ENCODE peak calls at places on chromosomes 16 and 17, in six cellular contexts. T is hypothalamus; Z is sciatic nerve; X is central memory CD4-positive, alpha-beta T cell; P is GM03348; I is stimulated activated CD8-positive, alpha-beta memory T cell treated with anti-CD3 and anti-CD28 coated beads, Interleukin-2, amount 100 ng/mL, for 1 hour. N is an unnamed sample.
A peak's percentile ranks its signal among the peaks of the same experiment; 100 is the strongest.

GRCh38 chr16:69567031-69567680 is 1.4 kb downstream of the NFAT5 start:
- DNase-seq in Z (no peak), I (no peak), X (peak; percentile 8), T (no peak), P (no peak), N (no peak)

GRCh38 chr17:50924800-50925199 is 58.6 kb upstream of the TOB1 start:
- DNase-seq in Z (no peak), X (no peak), I (no peak), P (no peak), T (no peak), N (no peak)

GRCh38 chr17:32110596-32110995 is 31.7 kb upstream of the RHOT1 start:
- DNase-seq in P (no peak), I (no peak), X (no peak), T (no peak), Z (no peak), N (no peak)

GRCh38 chr16:87757841-87758426 is 7.9 kb downstream of the KLHDC4 start:
- DNase-seq in Z (no peak), T (no peak), X (no peak), P (no peak), I (no peak), N (peak; percentile 60)

GRCh38 chr17:79053251-79053925 is 21.2 kb upstream of the ENGASE start:
- DNase-seq in Z (no peak), I (no peak), X (no peak), T (no peak), P (no peak), N (peak; percentile 62)

GRCh38 chr17:79852748-79853147 is 13.5 kb upstream of the CBX4 start:
- DNase-seq in I (no peak), Z (no peak), T (no peak), X (no peak), P (no peak), N (no peak)

GRCh38 chr17:19650826-19651225 is 2.3 kb downstream of the ALDH3A2 start:
- DNase-seq in P (no peak), I (no peak), Z (no peak), X (no peak), T (no peak), N (no peak)

GRCh38 chr16:26133401-26133800 is 441.6 kb downstream of the HS3ST4 start:
- DNase-seq in T (no peak), I (no peak), P (no peak), Z (no peak), X (no peak), N (no peak)

GRCh38 chr17:49645654-49646053 is 32.2 kb downstream of the SPOP start:
- DNase-seq in T (no peak), P (no peak), Z (no peak), I (no peak), X (no peak), N (no peak)

GRCh38 chr17:29570521-29570920 is 2.0 kb downstream of the TP53I13 start:
- DNase-seq in T (no peak), I (no peak), Z (peak; percentile 56), P (no peak), X (no peak), N (no peak)

GRCh38 chr16:17964196-17964595 is 372.3 kb downstream of the NPIPA8 start:
- DNase-seq in X (no peak), I (no peak), P (no peak), Z (no peak), T (no peak), N (no peak)

GRCh38 chr17:19291646-19292376 is 54.6 kb downstream of the EPN2 start:
- DNase-seq in P (no peak), T (no peak), Z (no peak), X (no peak), I (no peak), N (no peak)

GRCh38 chr17:44906010-44906646 is 6.9 kb upstream of the EFTUD2 start:
- DNase-seq in T (no peak), X (no peak), P (peak; percentile 89), I (no peak), Z (no peak), N (peak; percentile 91)

GRCh38 chr17:80474231-80474932 is 2.0 kb downstream of the NPTX1 start:
- DNase-seq in X (no peak), I (no peak), T (no peak), Z (no peak), P (peak; percentile 67), N (peak; percentile 71)

GRCh38 chr17:35218901-35219300 is 24.0 kb upstream of the SLFN5 start:
- DNase-seq in Z (no peak), X (no peak), I (no peak), T (no peak), P (no peak), N (no peak)

GRCh38 chr16:49937886-49938285 is 82.0 kb upstream of the ZNF423 start:
- DNase-seq in X (no peak), I (no peak), T (no peak), P (no peak), Z (no peak), N (no peak)

GRCh38 chr17:4204676-4205075 is 59.1 kb downstream of the ANKFY1 start:
- DNase-seq in Z (peak; percentile 69), X (no peak), P (peak; percentile 88), T (no peak), I (no peak), N (peak; percentile 86)

GRCh38 chr16:85819245-85819644 is 19.8 kb downstream of the COX4I1 start:
- DNase-seq in T (no peak), X (peak; percentile 70), P (peak; percentile 87), I (peak; percentile 70), Z (peak; percentile 91), N (peak; percentile 83)

GRCh38 chr16:12551946-12552345 is 251.7 kb downstream of the CPPED1 start:
- DNase-seq in T (no peak), Z (no peak), I (no peak), X (no peak), P (no peak), N (no peak)

GRCh38 chr16:78629173-78629572 is 529.7 kb downstream of the WWOX start:
- DNase-seq in Z (no peak), I (no peak), P (no peak), T (no peak), X (no peak), N (peak; percentile 1)

GRCh38 chr17:50053654-50053960 is 2.3 kb upstream of the ITGA3 start:
- DNase-seq in P (no peak), I (no peak), T (no peak), X (no peak), Z (no peak), N (no peak)

GRCh38 chr16:29844575-29845331 is 18.3 kb downstream of the CDIPT start:
- DNase-seq in X (no peak), P (no peak), T (no peak), Z (no peak), I (no peak), N (no peak)

GRCh38 chr17:44546711-44547606 is 10.3 kb upstream of the FZD2 start:
- DNase-seq in Z (no peak), T (no peak), I (no peak), P (peak; percentile 71), X (no peak), N (peak; percentile 68)

GRCh38 chr17:75181608-75182318 is 996 bp downstream of the SUMO2 start:
- DNase-seq in I (no peak), X (peak; percentile 44), Z (peak; percentile 70), P (peak; percentile 23), T (no peak), N (no peak)

GRCh38 chr17:79586131-79586530 is 24.7 kb downstream of the RBFOX3 start:
- DNase-seq in T (no peak), Z (no peak), X (no peak), I (no peak), P (no peak), N (no peak)

GRCh38 chr16:4611337-4612023 is 3.2 kb downstream of the UBALD1 start:
- DNase-seq in T (no peak), P (no peak), Z (no peak), X (no peak), I (no peak), N (no peak)

GRCh38 chr17:43664096-43664495 is 2.4 kb upstream of the MEOX1 start:
- DNase-seq in P (no peak), Z (no peak), X (no peak), I (no peak), T (no peak), N (no peak)

GRCh38 chr17:72683506-72684404 is 408.7 kb downstream of the SLC39A11 start:
- DNase-seq in Z (no peak), I (no peak), T (no peak), X (no peak), P (peak; percentile 91), N (peak; percentile 93)

GRCh38 chr17:64786337-64786736 is 124.2 kb upstream of the SMURF2 start:
- DNase-seq in Z (peak; percentile 44), T (no peak), X (no peak), P (no peak), I (no peak), N (no peak)

GRCh38 chr17:15257316-15257925 is 7.7 kb downstream of the PMP22 start:
- DNase-seq in I (no peak), Z (peak; percentile 88), P (peak; percentile 89), X (peak; percentile 23), T (peak; percentile 74), N (peak; percentile 78)

N was measured in foreskin fibroblast.